ENCODE peak calls at places on chromosomes 4 and X, in five cellular contexts. One of them, this sample, is unnamed.

GRCh38 chrX:10615931-10616780 is 4.2 kb downstream of the MID1 start:
- DNase-seq in PC-3: peak
- DNase-seq in lower leg skin: no peak
- DNase-seq in RWPE1: no peak
- DNase-seq in GM12865: peak
- DNase-seq in this sample: no peak

GRCh38 chr4:79241846-79242245 is 84.0 kb downstream of the NAA11 start:
- DNase-seq in lower leg skin: no peak
- DNase-seq in GM12865: no peak
- DNase-seq in PC-3: peak
- DNase-seq in RWPE1: no peak
- DNase-seq in this sample: peak

GRCh38 chrX:101108293-101108692 is 10.3 kb downstream of the CENPI start:
- DNase-seq in lower leg skin: no peak
- DNase-seq in RWPE1: no peak
- DNase-seq in PC-3: no peak
- DNase-seq in GM12865: no peak
- DNase-seq in this sample: peak

GRCh38 chrX:83916525-83916924 is 55.6 kb downstream of the CYLC1 start:
- DNase-seq in GM12865: no peak
- DNase-seq in RWPE1: no peak
- DNase-seq in PC-3: peak
- DNase-seq in lower leg skin: no peak
- DNase-seq in this sample: peak

GRCh38 chrX:120308959-120309872 is 2.0 kb downstream of the TMEM255A start:
- DNase-seq in RWPE1: peak
- DNase-seq in PC-3: peak
- DNase-seq in lower leg skin: peak
- DNase-seq in GM12865: peak
- DNase-seq in this sample: peak

GRCh38 chr4:77905651-77906263 is 43.1 kb downstream of the MRPL1 start:
- DNase-seq in RWPE1: no peak
- DNase-seq in PC-3: no peak
- DNase-seq in lower leg skin: no peak
- DNase-seq in GM12865: no peak
- DNase-seq in this sample: no peak

GRCh38 chr4:85747871-85748491 is 273.0 kb downstream of the ARHGAP24 start:
- DNase-seq in PC-3: peak
- DNase-seq in RWPE1: peak
- DNase-seq in lower leg skin: no peak
- DNase-seq in GM12865: peak
- DNase-seq in this sample: peak

GRCh38 chr4:41525129-41525528 is 12.8 kb upstream of the LIMCH1 start:
- DNase-seq in PC-3: no peak
- DNase-seq in GM12865: no peak
- DNase-seq in RWPE1: peak
- DNase-seq in lower leg skin: no peak
- DNase-seq in this sample: peak

GRCh38 chrX:1582686-1583437 is 8.5 kb upstream of the AKAP17A start:
- DNase-seq in RWPE1: peak
- DNase-seq in GM12865: peak
- DNase-seq in PC-3: peak
- DNase-seq in lower leg skin: no peak
- DNase-seq in this sample: peak

GRCh38 chr4:176226736-176227135 is 31.4 kb upstream of the SPATA4 start:
- DNase-seq in RWPE1: no peak
- DNase-seq in PC-3: peak
- DNase-seq in lower leg skin: no peak
- DNase-seq in GM12865: no peak
- DNase-seq in this sample: no peak

GRCh38 chr4:3288571-3289094 is 4.2 kb upstream of the RGS12 start:
- DNase-seq in GM12865: no peak
- DNase-seq in PC-3: no peak
- DNase-seq in RWPE1: no peak
- DNase-seq in lower leg skin: peak
- DNase-seq in this sample: no peak

GRCh38 chr4:54961357-54961975 is 163.9 kb downstream of the KDR start:
- DNase-seq in GM12865: peak
- DNase-seq in RWPE1: peak
- DNase-seq in lower leg skin: no peak
- DNase-seq in PC-3: peak
- DNase-seq in this sample: peak

DNA sequence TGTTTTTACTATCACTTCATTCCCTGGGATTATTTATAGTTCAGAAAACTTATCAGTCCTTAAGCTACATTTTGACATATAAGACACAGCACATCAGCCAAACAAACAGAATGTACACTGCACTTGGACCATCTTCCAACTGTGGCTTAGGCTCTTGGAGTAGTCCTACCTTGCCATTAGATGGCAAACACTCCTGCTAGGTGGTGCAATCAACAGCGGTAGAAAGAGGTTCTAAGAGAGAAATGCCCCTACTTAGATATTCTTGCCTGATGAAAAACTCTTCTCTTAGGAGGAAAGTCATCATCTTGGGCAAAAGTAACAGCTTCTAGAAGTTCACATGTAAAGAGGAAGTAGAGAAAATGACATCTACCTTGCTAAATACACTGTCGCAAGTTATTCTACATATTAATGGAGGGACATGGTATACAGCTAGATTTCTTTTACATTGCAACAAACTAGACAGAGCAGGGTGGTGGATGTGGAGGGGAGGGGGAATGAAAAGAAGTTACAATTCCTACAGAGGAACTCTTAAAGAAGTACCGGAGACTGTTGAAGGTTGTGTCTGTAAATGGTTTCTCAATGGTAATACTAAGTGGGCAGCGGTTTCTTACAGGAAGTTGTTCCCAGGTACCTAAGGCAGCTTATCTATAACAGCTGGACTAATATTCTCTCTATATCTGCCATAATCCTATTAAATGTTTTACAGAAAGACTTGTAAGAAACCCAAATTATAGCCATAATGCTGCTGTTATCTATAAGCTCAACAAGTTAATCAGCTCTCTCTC is 8.1 kb upstream of the STPG2 start:
- DNase-seq in GM12865: no peak
- DNase-seq in lower leg skin: no peak
- DNase-seq in PC-3: no peak
- DNase-seq in RWPE1: no peak
- DNase-seq in this sample: no peak
- TF ChIP-seq CTCF in GM12865: no peak
- TF ChIP-seq CTCF in lower leg skin: no peak
- TF ChIP-seq CTCF in PC-3: no peak
- TF ChIP-seq CTCF in RWPE1: no peak
- TF ChIP-seq CTCF in this sample: no peak

DNA sequence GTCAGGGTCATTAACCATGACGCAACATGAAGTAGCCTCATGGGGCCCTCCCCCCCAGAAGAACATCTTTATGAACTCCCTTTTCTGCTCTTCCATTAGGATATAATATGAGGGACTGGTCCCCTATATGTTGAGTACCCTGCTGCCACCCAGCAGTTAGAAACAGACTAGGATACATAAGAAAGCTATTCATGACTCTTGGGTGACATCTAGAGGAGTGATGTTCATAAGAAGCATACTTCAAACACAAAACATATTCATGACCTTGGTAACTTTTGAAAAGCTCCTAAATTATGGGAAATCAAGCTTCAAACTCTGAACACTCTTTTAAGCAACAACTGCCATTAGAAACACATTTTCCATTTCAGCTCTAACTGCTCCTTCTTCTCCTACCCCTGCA is 155.2 kb upstream of the SPIN4 start:
- DNase-seq in PC-3: peak
- DNase-seq in lower leg skin: no peak
- DNase-seq in GM12865: peak
- DNase-seq in RWPE1: peak
- DNase-seq in this sample: peak
- TF ChIP-seq CTCF in PC-3: peak
- TF ChIP-seq CTCF in lower leg skin: no peak
- TF ChIP-seq CTCF in GM12865: no peak
- TF ChIP-seq CTCF in RWPE1: no peak
- TF ChIP-seq CTCF in this sample: peak

GRCh38 chr4:742742-743311 is 37.2 kb downstream of the PCGF3 start:
- DNase-seq in lower leg skin: no peak
- DNase-seq in RWPE1: peak
- DNase-seq in PC-3: peak
- DNase-seq in GM12865: peak
- DNase-seq in this sample: no peak

GRCh38 chr4:740656-741282 is 35.1 kb downstream of the PCGF3 start:
- DNase-seq in RWPE1: no peak
- DNase-seq in PC-3: peak
- DNase-seq in GM12865: no peak
- DNase-seq in lower leg skin: no peak
- DNase-seq in this sample: no peak

GRCh38 chr4:743463-744211 is 38.0 kb downstream of the PCGF3 start:
- DNase-seq in PC-3: no peak
- DNase-seq in RWPE1: no peak
- DNase-seq in lower leg skin: no peak
- DNase-seq in GM12865: no peak
- DNase-seq in this sample: no peak

GRCh38 chr4:744212-744841 is 38.7 kb downstream of the PCGF3 start:
- DNase-seq in PC-3: no peak
- DNase-seq in RWPE1: no peak
- DNase-seq in lower leg skin: no peak
- DNase-seq in GM12865: no peak
- DNase-seq in this sample: no peak

GRCh38 chr4:742096-742741 is 36.6 kb downstream of the PCGF3 start:
- DNase-seq in RWPE1: no peak
- DNase-seq in GM12865: no peak
- DNase-seq in lower leg skin: no peak
- DNase-seq in PC-3: no peak
- DNase-seq in this sample: no peak
- TF ChIP-seq CTCF in RWPE1: no peak
- TF ChIP-seq CTCF in GM12865: no peak
- TF ChIP-seq CTCF in lower leg skin: no peak
- TF ChIP-seq CTCF in PC-3: no peak
- TF ChIP-seq CTCF in this sample: no peak

DNA sequence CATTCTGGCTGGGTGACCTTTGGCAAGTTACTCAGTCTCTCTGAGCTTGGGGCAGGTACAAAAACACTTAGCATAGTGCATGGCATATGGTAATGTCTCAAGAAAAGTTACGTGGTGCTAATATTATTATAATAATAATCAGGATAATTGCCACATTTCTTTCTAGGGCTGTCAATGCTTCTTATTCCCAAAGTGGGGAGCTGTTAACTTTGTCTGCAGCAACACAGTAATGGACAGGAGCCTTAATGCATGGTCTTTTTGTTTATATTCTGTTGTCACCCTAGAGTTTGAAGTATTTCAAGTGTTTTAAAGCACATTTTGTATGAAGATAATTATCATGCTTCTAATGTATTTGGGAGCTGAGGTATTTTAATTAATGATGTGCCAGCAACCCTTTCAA is 121.8 kb downstream of the FHIP1A start:
- DNase-seq in RWPE1: no peak
- DNase-seq in GM12865: no peak
- DNase-seq in PC-3: peak
- DNase-seq in lower leg skin: no peak
- DNase-seq in this sample: no peak
- TF ChIP-seq CTCF in RWPE1: no peak
- TF ChIP-seq CTCF in GM12865: no peak
- TF ChIP-seq CTCF in PC-3: peak
- TF ChIP-seq CTCF in lower leg skin: no peak
- TF ChIP-seq CTCF in this sample: peak

This sample was measured in bronchial epithelial cell.